ENCODE peak calls at places on chromosomes 11 and 22, in six cellular contexts. G, U, Z, N, A and J are unnamed samples.

GRCh38 chr11:82974135-82974534 is 72.6 kb downstream of the DDIAS start:
- DNase-seq in N (no peak), Z (no peak), U (no peak), A (no peak), G (no peak), J (no peak)

GRCh38 chr11:6655020-6655789 is 404 bp downstream of the DCHS1 start:
- DNase-seq in G (no peak), Z (no peak), A (peak; percentile 64), N (no peak), U (no peak), J (no peak)

GRCh38 chr11:101401245-101401644 is 182.6 kb downstream of the TRPC6 start:
- DNase-seq in G (peak; percentile 85), N (no peak), U (no peak), A (no peak), Z (no peak), J (no peak)

GRCh38 chr11:120894207-120894989 is 129.5 kb upstream of the TBCEL start:
- DNase-seq in U (peak; percentile 21), A (no peak), G (no peak), N (no peak), Z (no peak), J (no peak)

GRCh38 chr11:17152306-17152705 is 55.5 kb downstream of the PIK3C2A start:
- DNase-seq in Z (no peak), G (no peak), U (no peak), N (no peak), A (no peak), J (no peak)

GRCh38 chr22:19632671-19633148 is 81.6 kb upstream of the SEPTIN5 start:
- DNase-seq in N (no peak), G (no peak), U (peak; percentile 11), A (no peak), Z (no peak), J (no peak)

GRCh38 chr11:127521413-127521812 is 520.8 kb upstream of the KIRREL3 start:
- DNase-seq in G (no peak), N (no peak), A (peak; percentile 25), Z (no peak), U (peak; percentile 4), J (no peak)

GRCh38 chr11:63917685-63918523 is 940 bp upstream of the RCOR2 start:
- DNase-seq in N (no peak), Z (peak; percentile 59), U (no peak), G (peak; percentile 64), A (no peak), J (peak; percentile 51)

GRCh38 chr11:131217313-131218297 is 152.8 kb upstream of the NTM start:
- DNase-seq in U (no peak), N (no peak), G (no peak), A (peak; percentile 15), Z (no peak), J (no peak)

GRCh38 chr11:24239016-24239720 is 257.7 kb upstream of the LUZP2 start:
- DNase-seq in A (peak; percentile 86), Z (no peak), N (no peak), U (no peak), G (peak; percentile 61), J (peak; percentile 5)

GRCh38 chr22:44369241-44369652 is 56.5 kb upstream of the SHISAL1 start:
- DNase-seq in Z (peak; percentile 24), N (no peak), G (no peak), U (no peak), A (no peak), J (no peak)

GRCh38 chr22:37018815-37019308 is 385 bp downstream of the TST start:
- DNase-seq in A (peak; percentile 79), U (peak; percentile 25), N (no peak), Z (peak; percentile 57), G (peak; percentile 40), J (peak; percentile 53)

GRCh38 chr11:65651589-65652510 is 10.9 kb downstream of the RELA start:
- DNase-seq in N (no peak), Z (no peak), G (no peak), A (no peak), U (peak; percentile 73), J (peak; percentile 46)